ENCODE peak calls at places on chromosomes 2 and 18, in six cellular contexts. U is GM23338, Z is GM23248, E is hepatocyte, D is OCI-LY7, P is SK-N-SH. J is an unnamed sample. For H3K4me1, the result is how much of the 10 kb centered on the place peaks cover.

GRCh38 chr2:27032495-27033252 is at the start of gene TMEM214:
- DNase-seq in Z (peak), D (peak), E (peak), P (peak), U (peak), J (peak)

GRCh38 chr2:210195066-210195852 is 24.1 kb upstream of the KANSL1L start:
- DNase-seq in P (peak), U (peak), D (peak), Z (peak), E (peak), J (peak)

GRCh38 chr18:77124452-77124922 is 8.1 kb downstream of the MBP start:
- DNase-seq in D (peak), U (peak), E (no peak), P (no peak), Z (peak), J (no peak)

GRCh38 chr2:190535586-190535985 is 1.1 kb upstream of the NEMP2 start:
- DNase-seq in U (no peak), E (no peak), P (no peak), D (peak), Z (peak), J (no peak)

GRCh38 chr2:188629890-188630483 is 338.3 kb downstream of the GULP1 start:
- DNase-seq in U (no peak), Z (peak), P (no peak), E (peak), D (no peak), J (peak)

GRCh38 chr2:71517851-71518250 is 64.5 kb downstream of the DYSF start:
- DNase-seq in P (no peak), D (no peak), E (no peak), Z (no peak), U (no peak), J (no peak)

GRCh38 chr2:212254331-212254730 is 284.3 kb downstream of the ERBB4 start:
- DNase-seq in U (no peak), P (peak), D (no peak), Z (no peak), E (no peak), J (no peak)

GRCh38 chr2:152047826-152048476 is 50.9 kb downstream of the CACNB4 start:
- DNase-seq in U (peak), P (peak), Z (peak), E (no peak), D (peak), J (peak)

GRCh38 chr2:112482309-112483046 is 522 bp downstream of the TTL start:
- DNase-seq in Z (peak), D (peak), P (peak), U (peak), E (peak), J (peak)

GRCh38 chr18:75456277-75456676 is 28.8 kb upstream of the SMIM21 start:
- DNase-seq in E (peak), P (no peak), Z (no peak), D (no peak), U (peak), J (peak)

GRCh38 chr2:23697676-23698075 is 229.2 kb downstream of the ATAD2B start:
- DNase-seq in D (no peak), Z (peak), P (peak), U (no peak), E (no peak), J (no peak)

GRCh38 chr2:199602271-199602895 is 144.6 kb upstream of the SATB2 start:
- DNase-seq in U (peak), E (no peak), Z (peak), D (peak), P (peak), J (peak)

DNA sequence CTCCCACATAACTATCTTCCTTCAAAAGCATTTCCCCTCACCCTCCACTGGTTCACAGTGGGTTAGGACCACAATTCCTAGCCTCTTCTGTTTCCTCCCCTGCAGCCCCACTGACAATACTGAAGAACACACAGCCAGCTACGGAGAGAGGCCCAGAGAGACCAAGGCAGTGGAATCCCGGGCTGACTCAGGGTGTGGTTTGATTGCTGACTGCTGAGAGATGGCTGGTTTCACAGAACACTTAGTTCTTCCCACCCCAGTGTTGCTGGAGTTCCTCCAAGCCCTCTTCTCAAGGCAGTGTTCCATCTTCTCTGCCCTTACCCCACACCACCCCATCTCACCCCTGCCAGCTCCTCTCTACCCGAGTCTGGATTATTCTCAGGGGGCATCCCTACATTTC is 43.3 kb upstream of the ZFP36L2 start:
- DNase-seq in P (no peak), E (peak), D (no peak), Z (peak), U (no peak), J (no peak)
- H3K4me2 ChIP-seq in P (peak), E (peak), D (no peak), Z (peak), U (no peak), J (no peak)

DNA sequence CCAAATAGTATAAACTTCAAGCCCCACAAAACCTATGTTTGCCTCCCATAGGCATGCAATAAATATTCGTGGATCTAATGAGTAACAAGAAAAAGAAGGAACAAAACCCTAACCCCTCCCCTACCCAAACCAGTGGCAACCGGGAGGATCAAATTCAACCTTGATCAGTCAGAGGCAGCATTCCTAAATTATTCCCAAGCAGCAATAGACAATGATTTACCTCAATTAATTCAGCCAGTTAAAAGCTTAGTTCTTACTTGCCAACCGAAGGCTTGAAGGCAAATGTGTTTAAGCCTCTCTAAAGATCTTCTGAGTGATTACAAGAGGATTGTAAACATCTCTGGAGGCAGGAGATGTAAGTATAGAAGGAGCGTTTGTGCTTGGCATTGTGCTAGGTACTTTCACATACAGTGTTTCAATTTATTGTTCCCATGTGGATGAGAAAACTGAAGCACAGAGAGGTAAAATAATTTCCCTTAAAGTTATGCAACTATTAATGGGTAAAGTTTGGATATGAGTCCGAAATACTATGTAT is 197.7 kb downstream of the MTX2 start:
- DNase-seq in U (no peak), Z (no peak), D (no peak), E (no peak), P (no peak), J (no peak)
- TF ChIP-seq EZH2phosphoT487 in U (no peak), Z (no peak), D (no peak), E (no peak), P (no peak), J (no peak)

GRCh38 chr2:240881913-240882312 is 13.3 kb downstream of the AGXT start:
- DNase-seq in P (no peak), Z (no peak), D (no peak), E (no peak), U (no peak), J (no peak)
- H3K4me1 ChIP-seq in P (under half), Z (under half), D (under half), E (under half), U (under half), J (under half)

GRCh38 chr2:70115646-70116442 is 28.6 kb downstream of the PCBP1 start:
- DNase-seq in E (no peak), D (no peak), U (no peak), Z (no peak), P (no peak), J (no peak)
- H3K4me2 ChIP-seq in E (no peak), D (peak), U (peak), Z (no peak), P (no peak), J (peak)

DNA sequence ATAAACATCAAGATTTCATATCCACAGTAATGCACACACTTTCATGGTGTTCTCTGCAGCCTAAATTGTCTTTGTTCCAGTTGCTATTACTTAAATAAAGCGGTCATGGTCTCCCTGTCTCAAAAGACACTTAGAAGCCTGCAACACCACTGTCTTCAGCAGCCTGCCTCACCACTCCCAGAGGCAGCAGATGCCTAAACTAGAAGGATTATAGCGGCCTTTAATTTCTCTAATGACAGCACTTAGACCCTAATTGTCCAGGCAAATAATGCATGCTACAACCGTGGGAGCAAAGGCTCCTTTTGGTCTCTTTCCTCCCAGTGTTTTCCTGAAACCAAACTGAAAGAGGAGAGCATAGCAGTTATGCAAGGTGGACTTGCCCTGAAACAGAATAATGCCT is 248.8 kb upstream of the SLC39A10 start:
- DNase-seq in P (no peak), Z (no peak), U (no peak), E (no peak), D (no peak), J (no peak)
- TF ChIP-seq EZH2phosphoT487 in P (no peak), Z (no peak), U (no peak), E (no peak), D (no peak), J (no peak)

GRCh38 chr18:48781041-48781989 is 169.4 kb downstream of the SMAD7 start:
- DNase-seq in Z (peak), U (peak), E (peak), P (peak), D (no peak), J (peak)

GRCh38 chr18:48780151-48781001 is 170.4 kb downstream of the SMAD7 start:
- DNase-seq in D (no peak), P (peak), E (peak), Z (peak), U (no peak), J (no peak)

GRCh38 chr18:48782381-48782841 is 168.4 kb downstream of the SMAD7 start:
- DNase-seq in Z (peak), P (no peak), U (no peak), D (no peak), E (peak), J (no peak)

GRCh38 chr18:48783616-48784520 is 166.9 kb downstream of the SMAD7 start:
- DNase-seq in Z (no peak), P (no peak), U (no peak), E (no peak), D (no peak), J (no peak)

GRCh38 chr18:48781990-48782368 is 168.8 kb downstream of the SMAD7 start:
- DNase-seq in P (peak), Z (peak), E (peak), D (no peak), U (no peak), J (no peak)
- H3K4me1 ChIP-seq in P (under half), Z (under half), E (half or more), D (half or more), U (under half), J (under half)

DNA sequence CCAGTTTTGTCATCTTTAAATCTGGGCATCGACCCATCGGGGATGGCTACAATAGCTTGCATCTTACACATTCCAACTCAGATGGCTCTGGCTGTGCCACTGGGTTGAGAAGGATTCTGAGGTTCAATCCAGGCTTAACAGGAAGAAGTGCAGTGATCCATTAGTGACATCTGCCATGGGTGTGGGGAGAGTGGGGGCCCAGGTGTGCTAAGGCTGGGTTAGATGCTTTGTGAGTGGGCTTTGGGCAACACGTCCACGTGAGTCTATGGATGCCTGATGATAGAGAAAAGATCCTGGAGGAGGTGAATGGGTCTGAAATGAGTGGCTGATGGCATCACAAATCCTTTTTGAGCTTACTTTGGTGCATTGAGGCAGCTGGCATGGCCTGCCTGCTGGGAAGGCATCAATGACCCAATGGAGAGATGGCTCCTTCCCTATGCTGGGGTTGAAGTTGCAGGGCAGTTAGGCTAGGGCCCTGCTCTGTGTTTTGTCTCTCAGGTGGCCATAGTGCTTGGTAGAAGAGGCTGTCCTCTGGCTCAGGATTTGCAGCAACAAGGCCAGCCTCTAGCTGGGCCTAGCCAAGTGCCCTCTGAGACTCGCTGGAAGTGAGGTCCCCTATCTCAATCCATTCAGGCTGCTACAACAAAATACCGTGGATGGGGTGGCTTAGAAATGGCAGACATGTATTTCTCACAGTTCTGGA is 56.7 kb downstream of the HS1BP3 start:
- DNase-seq in E (no peak), D (no peak), Z (no peak), U (no peak), P (no peak), J (no peak)
- H3K4me2 ChIP-seq in E (no peak), D (peak), Z (peak), U (no peak), P (no peak), J (no peak)

GRCh38 chr2:231601356-231602229 is 8.9 kb downstream of the TEX44 start:
- DNase-seq in U (peak), D (peak), E (peak), P (peak), Z (peak), J (peak)
- TF ChIP-seq EZH2phosphoT487 in U (no peak), D (no peak), E (no peak), P (no peak), Z (no peak), J (no peak)